ENCODE peak calls at places on chromosomes 2 and 18, in four cellular contexts. Q is astrocyte of the spinal cord, D is AG10803, B is neural crest cell. R is an unnamed sample.

GRCh38 chr2:37768491-37768925 is 97.1 kb upstream of the CDC42EP3 start:
- DNase-seq in D (peak), B (no peak), Q (peak), R (peak)

GRCh38 chr2:190062053-190062452 is 476 bp downstream of the MSTN start:
- DNase-seq in Q (no peak), D (peak), B (no peak), R (peak)

GRCh38 chr2:238854246-238854645 is 6.4 kb downstream of the TWIST2 start:
- DNase-seq in B (no peak), D (no peak), Q (no peak), R (no peak)

GRCh38 chr2:56587456-56587855 is 403.7 kb downstream of the CCDC85A start:
- DNase-seq in D (peak), B (no peak), Q (no peak), R (peak)

GRCh38 chr2:84846732-84847131 is 34.2 kb downstream of the TRABD2A start:
- DNase-seq in Q (peak), D (peak), B (no peak), R (no peak)

GRCh38 chr2:130261970-130262760 is 63.9 kb upstream of the TUBA3E start:
- DNase-seq in Q (no peak), D (peak), B (no peak), R (no peak)

GRCh38 chr2:239857591-239857990 is 167.6 kb downstream of the NDUFA10 start:
- DNase-seq in D (no peak), B (no peak), Q (no peak), R (no peak)

GRCh38 chr2:225192869-225193268 is 150.6 kb upstream of the DOCK10 start:
- DNase-seq in B (no peak), D (no peak), Q (no peak), R (peak)

GRCh38 chr18:23619388-23619873 is 33.1 kb upstream of the NPC1 start:
- DNase-seq in D (peak), Q (peak), B (no peak), R (peak)

GRCh38 chr2:9146656-9147055 is 60.0 kb upstream of the ASAP2 start:
- DNase-seq in D (no peak), B (no peak), Q (no peak), R (no peak)

GRCh38 chr2:111705206-111705605 is 178.8 kb downstream of the ANAPC1 start:
- DNase-seq in Q (no peak), B (no peak), D (no peak), R (no peak)

GRCh38 chr2:235493775-235494715 is at the start of gene AGAP1:
- DNase-seq in Q (peak), B (peak), D (peak), R (peak)

GRCh38 chr2:127654084-127654837 is 8.3 kb downstream of the GPR17 start:
- DNase-seq in Q (no peak), D (no peak), B (no peak), R (no peak)

GRCh38 chr2:232336241-232336736 is 42.3 kb upstream of the ALPP start:
- DNase-seq in Q (no peak), D (no peak), B (no peak), R (no peak)

GRCh38 chr2:27752551-27753237 is 18.8 kb upstream of the MRPL33 start:
- DNase-seq in B (no peak), D (no peak), Q (no peak), R (no peak)

GRCh38 chr2:27622921-27623384 is 5.9 kb downstream of the CCDC121 start:
- DNase-seq in Q (peak), D (peak), B (no peak), R (peak)

GRCh38 chr18:45104071-45104440 is 423.4 kb downstream of the SETBP1 start:
- DNase-seq in B (no peak), D (no peak), Q (no peak), R (no peak)

GRCh38 chr2:192515937-192516336 is 321.2 kb upstream of the TMEFF2 start:
- DNase-seq in B (no peak), D (no peak), Q (no peak), R (no peak)

GRCh38 chr2:64295326-64296149 is 151.3 kb upstream of the PELI1 start:
- DNase-seq in D (no peak), B (no peak), Q (no peak), R (no peak)

GRCh38 chr18:62938006-62938405 is 222.7 kb downstream of the PHLPP1 start:
- DNase-seq in B (no peak), Q (no peak), D (peak), R (peak)

GRCh38 chr2:162327134-162327769 is 8.8 kb upstream of the IFIH1 start:
- DNase-seq in D (no peak), B (no peak), Q (no peak), R (peak)

GRCh38 chr2:73285162-73285739 is 973 bp upstream of the FBXO41 start:
- DNase-seq in D (no peak), Q (no peak), B (no peak), R (no peak)

GRCh38 chr2:65129276-65129612 is 662 bp downstream of the RAB1A start:
- DNase-seq in D (no peak), B (no peak), Q (no peak), R (no peak)

GRCh38 chr18:8426401-8426800 is 182.8 kb upstream of the RAB12 start:
- DNase-seq in B (peak), D (no peak), Q (no peak), R (no peak)

GRCh38 chr2:168192839-168193616 is 54.4 kb downstream of the STK39 start:
- DNase-seq in Q (no peak), B (no peak), D (peak), R (no peak)

GRCh38 chr2:212549463-212549862 is 10.9 kb upstream of the ERBB4 start:
- DNase-seq in B (no peak), D (no peak), Q (no peak), R (no peak)

GRCh38 chr2:158497486-158497885 is 40.7 kb downstream of the PKP4 start:
- DNase-seq in B (no peak), D (no peak), Q (peak), R (peak)

GRCh38 chr2:160433466-160434172 is 60.0 kb downstream of the RBMS1 start:
- DNase-seq in Q (no peak), D (no peak), B (no peak), R (no peak)

GRCh38 chr18:57347784-57348183 is 4.6 kb upstream of the ST8SIA3 start:
- DNase-seq in Q (no peak), D (no peak), B (no peak), R (no peak)

GRCh38 chr18:50594931-50595330 is 35.0 kb downstream of the MAPK4 start:
- DNase-seq in D (no peak), B (no peak), Q (no peak), R (peak)

GRCh38 chr18:25931126-25931525 is 159.3 kb downstream of the SS18 start:
- DNase-seq in Q (no peak), D (no peak), B (no peak), R (no peak)

GRCh38 chr2:161990741-161991140 is 83.3 kb downstream of the DPP4 start:
- DNase-seq in Q (peak), D (peak), B (no peak), R (peak)

GRCh38 chr18:13187498-13187897 is 31.1 kb upstream of the LDLRAD4 start:
- DNase-seq in D (no peak), B (no peak), Q (no peak), R (no peak)

GRCh38 chr2:20012282-20013060 is at the start of gene MATN3:
- DNase-seq in B (peak), D (peak), Q (peak), R (no peak)

GRCh38 chr2:37324536-37324785 is 172 bp downstream of the PRKD3 start:
- DNase-seq in B (no peak), Q (peak), D (peak), R (peak)

GRCh38 chr18:43129946-43130523 is 14.6 kb upstream of the RIT2 start:
- DNase-seq in Q (peak), B (no peak), D (peak), R (peak)

GRCh38 chr2:215465246-215465645 is 29.4 kb upstream of the FN1 start:
- DNase-seq in Q (no peak), B (no peak), D (no peak), R (no peak)

GRCh38 chr2:34365937-34366336 is 766.8 kb upstream of the FAM98A start:
- DNase-seq in Q (peak), D (no peak), B (peak), R (no peak)

GRCh38 chr2:123500346-123500745 is 524.7 kb upstream of the CNTNAP5 start:
- DNase-seq in B (no peak), D (no peak), Q (peak), R (peak)

GRCh38 chr2:27075219-27075871 is 3.1 kb upstream of the EMILIN1 start:
- DNase-seq in Q (no peak), D (no peak), B (no peak), R (no peak)

GRCh38 chr2:121043827-121044222 is 241.2 kb downstream of the TFCP2L1 start:
- DNase-seq in Q (no peak), B (no peak), D (no peak), R (no peak)
- TF ChIP-seq CTCF in Q (no peak), B (no peak), D (no peak), R (no peak)

GRCh38 chr2:66665124-66665984 is 230.4 kb downstream of the MEIS1 start:
- DNase-seq in Q (no peak), D (peak), B (no peak), R (peak)

GRCh38 chr2:66673286-66673685 is 238.4 kb downstream of the MEIS1 start:
- DNase-seq in B (no peak), Q (no peak), D (no peak), R (no peak)

GRCh38 chr2:66667288-66667780 is 232.4 kb downstream of the MEIS1 start:
- DNase-seq in Q (no peak), D (no peak), B (no peak), R (no peak)

DNA sequence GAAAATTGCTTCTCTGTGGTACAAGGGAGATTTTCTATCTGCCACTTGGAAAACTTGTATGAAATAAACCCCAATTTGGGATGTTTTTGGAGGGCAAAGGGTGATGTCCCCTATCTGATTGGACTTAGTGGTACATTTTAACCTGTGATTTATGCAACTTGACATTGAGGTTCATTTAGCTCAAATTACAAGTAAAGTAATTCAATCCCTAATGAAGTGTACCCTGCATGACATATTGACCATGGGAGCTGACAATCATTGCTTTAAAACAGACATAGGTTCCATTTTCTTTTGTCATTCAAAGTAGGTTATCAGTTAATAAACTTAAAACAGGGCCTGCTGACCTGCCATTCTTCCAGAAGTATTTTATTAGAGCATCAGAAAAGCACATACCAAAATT is 232.9 kb downstream of the MEIS1 start:
- DNase-seq in Q (no peak), D (no peak), B (no peak), R (no peak)
- TF ChIP-seq CTCF in Q (no peak), D (no peak), B (no peak), R (no peak)

DNA sequence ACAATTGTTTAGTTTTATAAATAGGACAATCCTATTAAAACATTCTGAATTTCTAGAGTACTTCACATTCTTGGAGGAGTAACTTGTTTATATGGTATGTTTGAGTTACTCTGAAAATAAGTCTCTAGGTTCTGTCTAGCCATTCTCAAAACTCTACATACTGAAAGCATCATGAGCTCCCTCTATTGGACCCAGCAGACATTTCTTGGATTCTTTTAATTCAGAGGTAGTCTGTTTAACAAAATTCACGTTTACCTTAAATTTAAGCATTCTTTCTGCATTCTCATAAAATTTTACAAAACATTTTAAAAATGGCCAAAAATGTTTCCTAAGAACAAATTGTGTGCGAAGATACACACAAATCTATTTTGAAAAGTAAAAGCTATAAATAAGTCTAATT is 15.3 kb downstream of the SP9 start:
- DNase-seq in B (no peak), Q (no peak), D (no peak), R (no peak)
- TF ChIP-seq CTCF in B (peak), Q (peak), D (peak), R (peak)

GRCh38 chr2:217186565-217187218 is 326.8 kb upstream of the TNP1 start:
- DNase-seq in Q (no peak), B (no peak), D (no peak), R (peak)
- TF ChIP-seq CTCF in Q (no peak), B (no peak), D (no peak), R (no peak)

GRCh38 chr2:181456660-181457120 is 496 bp upstream of the ITGA4 start:
- DNase-seq in D (peak), B (peak), Q (no peak), R (peak)
- TF ChIP-seq CTCF in D (no peak), B (no peak), Q (no peak), R (no peak)

GRCh38 chr2:169280502-169280901 is 81.8 kb downstream of the LRP2 start:
- DNase-seq in B (no peak), D (no peak), Q (no peak), R (no peak)

GRCh38 chr2:169272035-169272434 is 90.3 kb downstream of the LRP2 start:
- DNase-seq in Q (no peak), D (no peak), B (no peak), R (no peak)

DNA sequence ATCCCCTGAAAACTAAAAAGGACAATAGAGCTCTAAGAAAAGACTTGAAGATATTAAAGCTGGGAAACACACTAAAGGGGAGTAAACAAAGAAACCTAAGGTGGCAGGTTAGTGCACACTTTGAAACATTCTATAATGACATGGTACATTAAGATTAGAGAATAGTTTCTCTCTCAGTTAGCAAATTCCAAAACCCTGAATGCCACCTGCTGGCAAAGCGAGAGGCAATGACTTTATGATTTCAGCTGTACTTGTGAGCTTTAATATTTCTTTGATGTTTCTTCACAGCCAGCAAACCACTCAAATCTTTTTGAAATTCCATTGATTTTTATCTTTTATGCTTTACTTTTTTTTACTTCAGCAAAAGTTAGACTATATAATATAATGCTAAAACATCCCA is 86.3 kb downstream of the LRP2 start:
- DNase-seq in B (no peak), D (no peak), Q (no peak), R (peak)
- TF ChIP-seq CTCF in B (peak), D (no peak), Q (peak), R (no peak)